ENCODE peak calls at places on chromosome 2, in eight cellular contexts. B, O, A, Z, W, L, I and G are unnamed samples.

GRCh38 chr2:205868054-205868453 is 185.8 kb downstream of the NRP2 start:
- DNase-seq in B (no peak), O (no peak), A (no peak), Z (no peak), W (no peak), L (no peak), I (no peak), G (no peak)

GRCh38 chr2:98191880-98192279 is 104.9 kb downstream of the VWA3B start:
- DNase-seq in B (no peak), O (no peak), A (no peak), Z (no peak), W (no peak), L (no peak), I (no peak), G (no peak)

GRCh38 chr2:32678825-32679224 is 51.0 kb downstream of the TTC27 start:
- DNase-seq in B (no peak), O (peak; percentile 73), A (no peak), Z (peak; percentile 2), W (peak; percentile 83), L (no peak), I (no peak), G (peak; percentile 67)

GRCh38 chr2:108946442-108946841 is 42.6 kb downstream of the EDAR start:
- DNase-seq in B (no peak), O (no peak), A (no peak), Z (no peak), W (no peak), L (no peak), I (no peak), G (no peak)

GRCh38 chr2:96157649-96158553 is 12.7 kb upstream of the DUSP2 start:
- DNase-seq in B (no peak), O (no peak), A (peak; percentile 84), Z (no peak), W (peak; percentile 17), L (no peak), I (no peak), G (no peak)

GRCh38 chr2:224039080-224039769 is at the start of gene SERPINE2:
- DNase-seq in B (peak; percentile 88), O (peak; percentile 37), A (no peak), Z (peak; percentile 52), W (peak; percentile 56), L (peak; percentile 74), I (peak; percentile 91), G (peak; percentile 67)

GRCh38 chr2:83970262-83970929 is 488.7 kb downstream of the SUCLG1 start:
- DNase-seq in B (no peak), O (no peak), A (no peak), Z (no peak), W (no peak), L (no peak), I (no peak), G (no peak)

GRCh38 chr2:198042189-198042588 is 237.8 kb downstream of the PLCL1 start:
- DNase-seq in B (no peak), O (no peak), A (no peak), Z (no peak), W (no peak), L (no peak), I (no peak), G (no peak)

GRCh38 chr2:229629039-229629438 is 85.3 kb downstream of the DNER start:
- DNase-seq in B (no peak), O (no peak), A (no peak), Z (no peak), W (no peak), L (no peak), I (no peak), G (no peak)

GRCh38 chr2:156800065-156800556 is 363.9 kb downstream of the GPD2 start:
- DNase-seq in B (peak; percentile 44), O (no peak), A (no peak), Z (no peak), W (no peak), L (no peak), I (no peak), G (no peak)
- H3K4me3 ChIP-seq in B (no peak overlapping the region), O (no peak overlapping the region), A (no peak overlapping the region), Z (no peak overlapping the region), W (no peak overlapping the region), L (no peak overlapping the region), I (no peak overlapping the region), G (no peak overlapping the region)

GRCh38 chr2:191636235-191636543 is 41.7 kb upstream of the NABP1 start:
- DNase-seq in B (no peak), O (peak; percentile 88), A (no peak), Z (peak; percentile 54), W (peak; percentile 97), L (no peak), I (no peak), G (peak; percentile 52)

GRCh38 chr2:191637182-191638078 is 40.5 kb upstream of the NABP1 start:
- DNase-seq in B (no peak), O (peak; percentile 71), A (peak; percentile 38), Z (peak; percentile 39), W (peak; percentile 82), L (no peak), I (no peak), G (peak; percentile 45)

GRCh38 chr2:191636586-191636985 is 41.4 kb upstream of the NABP1 start:
- DNase-seq in B (no peak), O (no peak), A (no peak), Z (no peak), W (no peak), L (no peak), I (no peak), G (no peak)

GRCh38 chr2:191638079-191638801 is 39.7 kb upstream of the NABP1 start:
- DNase-seq in B (peak; percentile 22), O (no peak), A (no peak), Z (no peak), W (peak; percentile 24), L (no peak), I (no peak), G (no peak)

DNA sequence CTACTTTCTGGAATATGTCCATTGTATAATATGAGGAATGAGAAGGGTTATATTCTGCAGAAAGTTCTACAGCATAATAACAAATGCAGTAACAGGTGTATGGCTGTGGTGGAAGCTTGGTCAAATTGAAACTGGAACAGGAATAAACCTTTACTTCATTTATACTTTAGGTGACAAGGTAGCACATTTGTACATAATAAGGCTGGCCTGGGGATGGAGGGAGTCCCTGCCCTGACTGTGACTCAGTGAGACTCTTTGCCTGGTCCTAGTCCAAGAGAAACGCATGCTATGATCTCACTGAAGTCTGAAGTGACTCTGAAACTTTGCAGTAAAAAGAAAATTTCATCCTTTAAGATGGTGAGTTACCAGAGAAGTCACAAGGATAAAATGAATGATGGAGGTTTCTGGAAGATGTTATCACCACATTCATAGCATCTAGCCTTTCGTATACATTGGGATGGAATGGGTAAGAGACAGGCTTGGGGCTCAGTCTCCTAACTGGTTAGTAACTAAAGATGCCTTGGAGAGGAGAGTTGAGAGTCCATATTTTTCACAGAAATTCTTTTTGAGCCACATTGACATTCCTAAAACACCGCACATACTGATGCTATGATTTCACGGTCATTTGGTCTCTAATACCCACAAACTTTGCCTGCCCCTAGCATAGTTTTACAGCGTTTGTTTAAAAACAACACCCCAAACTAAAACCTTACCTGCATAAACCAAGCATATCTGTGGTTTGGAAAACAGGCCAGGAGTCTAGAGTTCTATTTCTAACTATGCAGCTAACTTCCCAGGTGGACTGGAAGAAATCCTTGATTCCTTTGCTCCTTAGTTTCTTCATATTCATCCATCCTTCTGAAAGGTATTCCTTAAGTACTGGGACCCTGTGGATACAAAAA is 42.4 kb upstream of the NABP1 start:
- DNase-seq in B (no peak), O (peak; percentile 84), A (no peak), Z (peak; percentile 13), W (peak; percentile 95), L (no peak), I (no peak), G (peak; percentile 87)
- H3K4me3 ChIP-seq in B (no peak overlapping the region), O (no peak overlapping the region), A (no peak overlapping the region), Z (peak overlapping the region; percentile 44), W (no peak overlapping the region), L (no peak overlapping the region), I (peak overlapping the region; percentile 47), G (no peak overlapping the region)

GRCh38 chr2:45469314-45470099 is 141.6 kb downstream of the SRBD1 start:
- DNase-seq in B (no peak), O (no peak), A (no peak), Z (no peak), W (no peak), L (no peak), I (peak; percentile 9), G (peak; percentile 72)
- H3K4me3 ChIP-seq in B (no peak overlapping the region), O (no peak overlapping the region), A (no peak overlapping the region), Z (no peak overlapping the region), W (no peak overlapping the region), L (no peak overlapping the region), I (peak overlapping the region; percentile 13), G (no peak overlapping the region)

DNA sequence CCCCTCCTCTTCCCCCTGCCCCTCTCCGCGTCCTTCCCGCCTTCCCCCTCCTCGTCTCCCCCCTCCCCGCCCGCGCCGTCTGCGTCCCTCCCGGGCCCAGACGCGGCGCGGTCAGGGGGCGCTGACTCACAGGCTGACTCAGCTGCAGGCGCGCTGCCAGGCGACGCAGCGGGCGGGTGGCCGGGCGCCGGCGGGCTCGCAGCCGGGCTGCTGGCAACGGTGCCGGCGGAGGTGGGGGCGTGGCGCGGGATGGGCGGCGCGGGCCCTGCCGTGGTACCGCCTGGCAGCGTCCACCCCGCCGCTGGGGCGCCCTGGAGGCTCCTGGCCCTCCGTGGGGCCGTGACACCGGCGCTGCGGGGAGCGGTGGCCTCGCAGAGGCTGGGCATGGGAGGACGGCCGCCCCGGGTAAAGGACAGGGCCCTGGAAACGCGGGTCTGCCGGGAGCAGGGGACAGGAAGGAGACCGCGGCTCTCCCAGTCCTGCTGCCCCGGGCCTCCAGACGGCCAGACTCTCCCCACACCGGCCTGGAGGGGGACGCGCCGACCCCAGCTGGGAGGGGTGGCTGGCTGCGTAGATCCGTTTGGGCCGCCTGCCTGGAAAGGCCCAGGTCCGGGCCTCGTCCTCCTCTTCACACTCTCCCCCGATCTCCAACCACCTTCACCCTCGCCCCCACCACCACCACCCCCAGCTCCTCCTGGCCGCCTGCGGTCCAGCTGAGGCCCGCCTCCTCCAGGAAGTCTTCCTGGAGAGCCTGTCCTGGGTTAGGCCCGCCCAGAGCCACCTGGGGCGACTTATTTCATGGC is 10.0 kb upstream of the PROC start:
- DNase-seq in B (peak; percentile 93), O (peak; percentile 85), A (peak; percentile 93), Z (peak; percentile 57), W (peak; percentile 86), L (peak; percentile 92), I (peak; percentile 98), G (peak; percentile 94)
- H3K4me3 ChIP-seq in B (peak overlapping the region; percentile 64), O (peak overlapping the region; percentile 28), A (peak overlapping the region; percentile 32), Z (peak overlapping the region; percentile 50), W (peak overlapping the region; percentile 54), L (peak overlapping the region; percentile 41), I (peak overlapping the region; percentile 65), G (peak overlapping the region; percentile 36)